ENCODE peak calls at places on chromosomes 12 and 14, in seven cellular contexts. K is activated naive CD4-positive, alpha-beta T cell treated with anti-CD3 and anti-CD28 coated beads, Interleukin-2, amount 50 U/mL, for 16 hours; F is GM23338; I is NCI-H1694 treated with DMSO at 0.1 percent for 48 hours; D is right lobe of liver; G is activated CD8-positive, alpha-beta memory T cell treated with anti-CD3 and anti-CD28 coated beads, Interleukin-2, amount 50 U/mL, for 4 hours; L is anterior cingulate cortex. B is an unnamed sample.

GRCh38 chr12:119512772-119513497 is 80.6 kb upstream of the TMEM233 start:
- DNase-seq in K (no peak), F (peak; percentile 79), I (no peak), D (no peak), G (no peak), L (no peak), B (no peak)

GRCh38 chr14:23513005-23513412 is 38.6 kb downstream of the ZFHX2 start:
- DNase-seq in K (no peak), F (no peak), I (peak; percentile 97), D (no peak), G (no peak), L (peak; percentile 78), B (no peak)

GRCh38 chr12:124130717-124131670 is 158.0 kb downstream of the ZNF664 start:
- DNase-seq in K (no peak), F (peak; percentile 62), I (no peak), D (peak; percentile 28), G (no peak), L (no peak), B (no peak)

GRCh38 chr12:70646850-70647249 is 9.6 kb upstream of the PTPRB start:
- DNase-seq in K (no peak), F (no peak), I (no peak), D (no peak), G (no peak), L (no peak), B (no peak)

GRCh38 chr12:48041591-48042423 is 37.5 kb upstream of the COL2A1 start:
- DNase-seq in K (no peak), F (no peak), I (no peak), D (no peak), G (no peak), L (no peak), B (no peak)

GRCh38 chr14:60648169-60648933 is 926 bp downstream of the SIX1 start:
- DNase-seq in K (no peak), F (peak; percentile 45), I (no peak), D (no peak), G (no peak), L (no peak), B (no peak)

GRCh38 chr14:105884808-105885281 is 358.5 kb downstream of the TMEM121 start:
- DNase-seq in K (peak; percentile 3), F (no peak), I (no peak), D (peak; percentile 4), G (no peak), L (no peak), B (no peak)

GRCh38 chr14:51020024-51020710 is 74.7 kb downstream of the TRIM9 start:
- DNase-seq in K (no peak), F (no peak), I (peak; percentile 42), D (no peak), G (no peak), L (no peak), B (no peak)

GRCh38 chr12:101209319-101210302 is at the start of gene SLC5A8:
- DNase-seq in K (no peak), F (peak; percentile 75), I (no peak), D (no peak), G (no peak), L (no peak), B (no peak)

GRCh38 chr12:96719671-96720362 is 187.2 kb upstream of the NEDD1 start:
- DNase-seq in K (no peak), F (peak; percentile 11), I (no peak), D (no peak), G (no peak), L (no peak), B (peak; percentile 51)

GRCh38 chr12:95151406-95151805 is 65.9 kb downstream of the FGD6 start:
- DNase-seq in K (no peak), F (no peak), I (no peak), D (no peak), G (no peak), L (no peak), B (no peak)

GRCh38 chr14:50320279-50320678 is 8.2 kb downstream of the DMAC2L start:
- DNase-seq in K (no peak), F (no peak), I (no peak), D (no peak), G (no peak), L (no peak), B (no peak)

B was measured in activated CD8-positive, alpha-beta T cell treated with anti-CD3 and anti-CD28 coated beads, Interleukin-2, amount 10 ng/mL, durations not matched to agents 7 days and 5 days.